ENCODE peak calls at places on chromosomes 11 and 22, in four cellular contexts. N, E, I and M are unnamed samples.

GRCh38 chr11:88174627-88175003 is 628 bp downstream of the RAB38 start:
- DNase-seq in N (peak), E (peak), I (peak), M (no peak)

GRCh38 chr11:132604446-132604845 is 927.9 kb downstream of the OPCML start:
- DNase-seq in N (no peak), E (no peak), I (no peak), M (no peak)

GRCh38 chr11:23112390-23112789 is 252.1 kb upstream of the CCDC179 start:
- DNase-seq in N (no peak), E (no peak), I (no peak), M (no peak)

GRCh38 chr11:71240865-71241691 is 11.3 kb downstream of the SHANK2 start:
- DNase-seq in N (peak), E (no peak), I (peak), M (no peak)

GRCh38 chr11:64846998-64847666 is 2.7 kb upstream of the CDC42BPG start:
- DNase-seq in N (peak), E (peak), I (peak), M (peak)

GRCh38 chr11:109526061-109526460 is 104.1 kb downstream of the C11orf87 start:
- DNase-seq in N (no peak), E (no peak), I (no peak), M (no peak)

GRCh38 chr11:66265531-66266377 is 2.7 kb upstream of the RAB1B start:
- DNase-seq in N (no peak), E (no peak), I (peak), M (no peak)

GRCh38 chr11:67732045-67732787 is 57.8 kb upstream of the ALDH3B2 start:
- DNase-seq in N (peak), E (no peak), I (no peak), M (no peak)

GRCh38 chr22:22342697-22343602 is 98.4 kb downstream of the VPREB1 start:
- DNase-seq in N (peak), E (peak), I (peak), M (peak)

GRCh38 chr11:6402561-6402981 is 12.3 kb downstream of the SMPD1 start:
- DNase-seq in N (no peak), E (no peak), I (no peak), M (no peak)

GRCh38 chr11:10418259-10418949 is 36.7 kb upstream of the AMPD3 start:
- DNase-seq in N (no peak), E (no peak), I (no peak), M (no peak)

GRCh38 chr11:72653616-72654000 is 20.6 kb downstream of the PDE2A start:
- DNase-seq in N (no peak), E (no peak), I (no peak), M (no peak)

GRCh38 chr11:112241486-112241885 is 15.3 kb downstream of the PTS start:
- DNase-seq in N (no peak), E (no peak), I (no peak), M (no peak)

GRCh38 chr11:61335355-61335710 is 2.3 kb downstream of the TKFC start:
- DNase-seq in N (no peak), E (no peak), I (no peak), M (no peak)

GRCh38 chr11:61587951-61588695 is 7.2 kb upstream of the SYT7 start:
- DNase-seq in N (peak), E (peak), I (peak), M (peak)

GRCh38 chr11:17258670-17259069 is 17.9 kb upstream of the NUCB2 start:
- DNase-seq in N (no peak), E (no peak), I (no peak), M (no peak)

GRCh38 chr11:65293909-65294381 is 20.7 kb upstream of the CDC42EP2 start:
- DNase-seq in N (no peak), E (no peak), I (no peak), M (no peak)

GRCh38 chr11:44032304-44033085 is 15.3 kb upstream of the ACCSL start:
- DNase-seq in N (no peak), E (no peak), I (peak), M (no peak)

GRCh38 chr11:106961048-106961447 is 57.2 kb downstream of the GUCY1A2 start:
- DNase-seq in N (peak), E (no peak), I (no peak), M (no peak)

GRCh38 chr11:102111011-102111786 is 952 bp downstream of the YAP1 start:
- DNase-seq in N (peak), E (peak), I (peak), M (peak)

GRCh38 chr11:111123463-111124398 is 121.8 kb upstream of the POU2AF2 start:
- DNase-seq in N (no peak), E (no peak), I (no peak), M (no peak)

GRCh38 chr11:96307748-96308133 is 35.3 kb downstream of the MAML2 start:
- DNase-seq in N (peak), E (peak), I (no peak), M (no peak)

GRCh38 chr11:16809901-16810668 is 71.6 kb downstream of the C11orf58 start:
- DNase-seq in N (no peak), E (peak), I (peak), M (peak)

GRCh38 chr22:37064553-37064952 is 13.0 kb downstream of the KCTD17 start:
- DNase-seq in N (no peak), E (no peak), I (no peak), M (no peak)

GRCh38 chr11:18016789-18017188 is 3.9 kb upstream of the SERGEF start:
- DNase-seq in N (no peak), E (no peak), I (no peak), M (no peak)

GRCh38 chr22:27420817-27421361 is 380.7 kb downstream of the MN1 start:
- DNase-seq in N (no peak), E (peak), I (peak), M (peak)

GRCh38 chr11:19345848-19346681 is 105.3 kb upstream of the E2F8 start:
- DNase-seq in N (peak), E (peak), I (peak), M (no peak)

DNA sequence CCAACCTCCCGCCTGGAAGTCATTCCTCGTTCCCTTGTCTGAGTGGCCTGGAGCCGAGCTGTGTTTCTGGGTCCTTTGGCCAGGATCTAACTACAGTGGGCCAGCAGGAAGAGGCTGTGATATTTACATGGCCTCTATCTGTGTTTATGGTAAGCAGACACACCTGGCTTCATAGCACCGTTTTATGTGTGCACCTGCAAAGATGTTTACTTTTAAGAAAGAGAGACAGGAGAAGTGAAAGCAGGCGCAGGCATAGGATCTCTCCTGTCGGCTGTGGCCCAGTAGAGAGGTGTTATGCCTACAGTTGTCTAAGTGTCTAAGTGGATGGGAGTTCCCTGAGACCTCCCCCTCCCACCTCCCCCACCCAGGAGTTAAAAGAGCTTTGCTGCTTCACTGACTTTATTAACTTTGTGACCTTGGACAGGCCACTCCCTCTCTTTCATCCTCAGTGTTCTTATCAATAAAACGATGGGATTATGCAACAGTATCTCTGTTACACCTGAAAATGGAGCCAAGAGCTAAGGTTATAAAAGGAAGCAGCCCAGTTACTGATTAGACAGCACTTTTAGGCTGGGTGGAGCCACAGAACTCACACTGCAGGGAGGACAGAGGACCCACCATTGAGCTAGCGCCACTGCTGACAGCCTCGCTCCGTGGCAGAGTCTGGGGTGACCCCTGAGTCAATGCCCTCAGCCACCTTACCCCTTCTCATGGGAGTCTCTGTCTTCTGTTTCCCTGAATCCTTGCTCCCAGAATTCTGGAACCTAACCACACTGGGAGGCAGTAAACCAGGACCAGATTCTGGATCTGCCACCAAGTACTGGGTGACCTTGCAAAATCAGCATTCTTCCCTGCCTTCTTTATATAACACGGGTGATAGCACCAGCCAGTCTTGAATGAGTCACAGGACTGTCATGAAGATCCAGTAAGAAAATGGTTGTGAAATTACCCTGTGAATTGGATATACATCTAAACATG is 22.0 kb downstream of the ST14 start:
- DNase-seq in N (peak), E (no peak), I (peak), M (peak)
- TF ChIP-seq POLR2A in N (no peak), E (no peak), I (peak), M (no peak)

GRCh38 chr22:23895599-23896144 is 1.5 kb downstream of the MIF start:
- DNase-seq in N (no peak), E (no peak), I (no peak), M (no peak)

GRCh38 chr22:23898006-23898974 is 4.1 kb downstream of the MIF start:
- DNase-seq in N (no peak), E (no peak), I (no peak), M (no peak)

GRCh38 chr22:23897320-23897719 is 3.1 kb downstream of the MIF start:
- DNase-seq in N (no peak), E (no peak), I (no peak), M (no peak)

GRCh38 chr22:23896166-23896522 is 2.0 kb downstream of the MIF start:
- DNase-seq in N (no peak), E (no peak), I (no peak), M (no peak)

DNA sequence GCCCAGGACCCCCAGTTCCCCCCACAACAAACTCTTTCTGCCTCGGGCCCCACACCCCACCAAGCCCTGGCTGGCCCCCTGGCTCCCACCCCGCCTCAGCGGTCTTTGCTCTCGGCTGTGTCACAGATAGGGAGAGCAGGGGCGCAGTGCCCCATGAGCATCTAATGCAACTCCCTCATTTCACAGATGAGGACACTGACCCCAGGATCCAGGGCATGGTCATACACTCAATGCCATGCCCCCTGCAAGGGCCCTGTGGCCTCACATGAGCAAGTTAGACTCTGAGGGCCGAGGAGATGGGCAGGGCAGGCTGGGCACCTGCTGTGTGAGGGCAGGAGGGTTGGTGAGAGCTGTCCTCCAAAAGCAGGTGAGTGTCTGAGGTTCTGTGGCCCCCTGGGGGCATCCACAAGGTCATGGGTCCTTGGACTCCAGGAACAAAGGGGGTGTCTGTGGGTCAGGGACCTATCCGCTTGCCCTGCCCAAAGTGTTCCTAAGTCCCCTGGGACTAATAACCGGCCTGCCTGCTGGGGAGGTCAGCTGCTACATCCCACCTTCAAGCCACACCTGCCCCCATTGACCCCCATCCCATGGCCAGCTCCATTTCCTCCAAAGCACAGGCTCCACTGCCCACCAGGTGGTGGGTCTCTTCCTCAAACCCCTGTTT is 2.5 kb downstream of the MIF start:
- DNase-seq in N (no peak), E (no peak), I (no peak), M (no peak)
- TF ChIP-seq POLR2A in N (no peak), E (no peak), I (no peak), M (no peak)

GRCh38 chr11:57515332-57516060 is at the start of gene SLC43A1:
- DNase-seq in N (no peak), E (peak), I (peak), M (peak)
- TF ChIP-seq POLR2A in N (no peak), E (peak), I (peak), M (no peak)

GRCh38 chr22:38489561-38490133 is 16.5 kb downstream of the DDX17 start:
- DNase-seq in N (no peak), E (no peak), I (peak), M (no peak)
- TF ChIP-seq POLR2A in N (no peak), E (no peak), I (no peak), M (no peak)

DNA sequence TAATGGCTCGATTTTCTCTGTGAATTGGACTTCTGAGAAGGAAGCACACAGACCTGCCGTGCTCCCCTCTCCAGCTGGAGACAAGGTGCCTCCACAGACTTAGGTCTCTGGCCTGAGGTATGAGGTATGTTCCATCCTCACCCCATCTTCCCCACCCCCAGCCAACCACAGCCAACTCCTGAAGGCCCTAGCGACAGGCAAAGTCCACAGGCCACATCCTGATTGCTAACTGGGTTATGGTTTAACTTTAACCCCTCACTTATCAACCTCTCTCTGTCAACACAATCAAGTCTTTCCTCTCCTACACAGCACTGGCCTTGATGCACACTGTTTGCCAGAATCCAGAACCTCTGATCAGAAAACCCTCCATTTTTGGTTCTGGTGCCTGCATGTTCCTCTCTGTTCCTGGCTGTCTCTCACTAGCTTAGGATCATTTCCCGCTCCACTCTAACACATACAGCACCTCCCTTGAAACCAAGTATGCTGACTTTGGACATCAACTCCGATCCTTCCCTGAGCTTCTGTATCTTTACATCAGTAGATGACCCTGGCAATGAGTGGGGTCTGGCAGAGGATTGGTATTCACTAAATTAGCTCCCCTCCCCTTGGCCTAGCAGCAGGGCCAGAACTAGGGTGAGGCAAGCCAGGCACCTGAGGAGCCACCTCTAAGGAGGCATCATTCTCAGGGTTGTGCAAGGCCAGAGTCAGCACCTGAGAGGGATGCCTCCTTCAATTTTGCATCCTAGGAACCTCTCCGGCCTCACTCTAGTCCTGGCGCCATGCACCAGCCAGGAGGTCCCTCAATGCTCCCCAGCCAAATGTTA is 22.0 kb downstream of the JAML start:
- DNase-seq in N (no peak), E (no peak), I (no peak), M (no peak)
- TF ChIP-seq POLR2A in N (no peak), E (no peak), I (no peak), M (no peak)